ENCODE peak calls at places on chromosome 4, in ten cellular contexts. X is K562; Q is GM23248; Y is CD8-positive, alpha-beta memory T cell; F is left ventricle myocardium inferior; U is lower lobe of right lung; Z is DND-41; E is body of pancreas; A is psoas muscle; D is aorta. L is an unnamed sample. For H3K4me1 and H3K9me3, the result is how much of the 10 kb centered on the place peaks cover.

GRCh38 chr4:173171098-173171497 is 2.5 kb downstream of the GALNT7 start:
- DNase-seq in X (peak), Q (peak), Y (no peak), F (no peak), U (no peak), Z (no peak), E (no peak), A (no peak), D (no peak), L (no peak)

GRCh38 chr4:19063662-19064061 is 1042.1 kb upstream of the LCORL start:
- DNase-seq in X (no peak), Q (no peak), Y (no peak), F (no peak), U (no peak), Z (no peak), E (no peak), A (no peak), D (no peak), L (no peak)

GRCh38 chr4:73599182-73599581 is 21.1 kb downstream of the RASSF6 start:
- DNase-seq in X (peak), Q (peak), Y (no peak), F (no peak), U (no peak), Z (peak), E (peak), A (no peak), D (no peak), L (no peak)

GRCh38 chr4:41448935-41449334 is 89.0 kb upstream of the LIMCH1 start:
- DNase-seq in X (no peak), Q (peak), Y (no peak), F (peak), U (no peak), Z (no peak), E (peak), A (peak), D (peak), L (no peak)

GRCh38 chr4:60884545-60884944 is 315.6 kb upstream of the ADGRL3 start:
- DNase-seq in X (no peak), Q (no peak), Y (no peak), F (no peak), U (no peak), Z (no peak), E (no peak), A (no peak), D (no peak), L (no peak)

GRCh38 chr4:38989487-38989886 is 42.7 kb downstream of the TMEM156 start:
- DNase-seq in X (no peak), Q (peak), Y (no peak), F (no peak), U (no peak), Z (no peak), E (no peak), A (no peak), D (no peak), L (no peak)

GRCh38 chr4:52299120-52299519 is 248.0 kb downstream of the SPATA18 start:
- DNase-seq in X (no peak), Q (peak), Y (no peak), F (no peak), U (no peak), Z (no peak), E (no peak), A (peak), D (no peak), L (no peak)

GRCh38 chr4:1201851-1202525 is 29.6 kb upstream of the SPON2 start:
- DNase-seq in X (no peak), Q (peak), Y (peak), F (no peak), U (peak), Z (peak), E (peak), A (peak), D (peak), L (peak)

GRCh38 chr4:172666711-172667368 is 501.8 kb upstream of the GALNT7 start:
- DNase-seq in X (no peak), Q (peak), Y (no peak), F (no peak), U (no peak), Z (no peak), E (no peak), A (no peak), D (no peak), L (no peak)

GRCh38 chr4:16916719-16917337 is 18.4 kb upstream of the LDB2 start:
- DNase-seq in X (peak), Q (peak), Y (peak), F (peak), U (no peak), Z (peak), E (peak), A (no peak), D (no peak), L (peak)

GRCh38 chr4:168877779-168878491 is 132.1 kb downstream of the CBR4 start:
- DNase-seq in X (no peak), Q (peak), Y (peak), F (peak), U (peak), Z (peak), E (peak), A (peak), D (peak), L (no peak)

GRCh38 chr4:154559141-154559841 is 3.5 kb upstream of the FGB start:
- DNase-seq in X (peak), Q (peak), Y (no peak), F (no peak), U (no peak), Z (peak), E (no peak), A (no peak), D (no peak), L (no peak)

GRCh38 chr4:52560844-52561280 is 98.2 kb downstream of the USP46 start:
- DNase-seq in X (no peak), Q (peak), Y (no peak), F (no peak), U (no peak), Z (no peak), E (no peak), A (no peak), D (no peak), L (no peak)

GRCh38 chr4:8912089-8912455 is 40.4 kb upstream of the HMX1 start:
- DNase-seq in X (no peak), Q (no peak), Y (no peak), F (no peak), U (no peak), Z (no peak), E (no peak), A (no peak), D (peak), L (no peak)

GRCh38 chr4:56448301-56448700 is 12.2 kb downstream of the PAICS start:
- DNase-seq in X (no peak), Q (peak), Y (no peak), F (no peak), U (no peak), Z (no peak), E (no peak), A (no peak), D (no peak), L (no peak)

GRCh38 chr4:147626903-147627302 is 9.7 kb downstream of the TMEM184C start:
- DNase-seq in X (no peak), Q (no peak), Y (no peak), F (no peak), U (no peak), Z (no peak), E (no peak), A (no peak), D (no peak), L (no peak)

GRCh38 chr4:152943673-152944072 is 7.5 kb downstream of the FHDC1 start:
- DNase-seq in X (no peak), Q (peak), Y (no peak), F (no peak), U (no peak), Z (no peak), E (no peak), A (no peak), D (no peak), L (no peak)

GRCh38 chr4:153962311-153963039 is 173.6 kb upstream of the SFRP2 start:
- DNase-seq in X (no peak), Q (no peak), Y (no peak), F (no peak), U (no peak), Z (no peak), E (no peak), A (no peak), D (no peak), L (peak)

GRCh38 chr4:169410839-169411770 is 140.3 kb upstream of the SH3RF1 start:
- DNase-seq in X (no peak), Q (peak), Y (peak), F (no peak), U (no peak), Z (peak), E (no peak), A (no peak), D (no peak), L (peak)

GRCh38 chr4:80173387-80173786 is 23.9 kb upstream of the PRDM8 start:
- DNase-seq in X (no peak), Q (peak), Y (peak), F (no peak), U (no peak), Z (peak), E (no peak), A (no peak), D (no peak), L (peak)

GRCh38 chr4:155423671-155424070 is 46.9 kb upstream of the MAP9 start:
- DNase-seq in X (no peak), Q (no peak), Y (no peak), F (no peak), U (no peak), Z (no peak), E (no peak), A (no peak), D (no peak), L (no peak)

GRCh38 chr4:126718161-126718560 is 914.6 kb upstream of the INTU start:
- DNase-seq in X (peak), Q (no peak), Y (no peak), F (no peak), U (no peak), Z (no peak), E (no peak), A (no peak), D (no peak), L (no peak)

GRCh38 chr4:169115897-169116254 is 105.8 kb upstream of the CBR4 start:
- DNase-seq in X (no peak), Q (peak), Y (no peak), F (no peak), U (peak), Z (no peak), E (peak), A (no peak), D (no peak), L (no peak)

GRCh38 chr4:93897559-93897958 is 69.0 kb downstream of the ATOH1 start:
- DNase-seq in X (no peak), Q (peak), Y (no peak), F (no peak), U (no peak), Z (no peak), E (no peak), A (no peak), D (no peak), L (no peak)

GRCh38 chr4:4991541-4992099 is 27.6 kb downstream of the CYTL1 start:
- DNase-seq in X (no peak), Q (peak), Y (no peak), F (no peak), U (no peak), Z (no peak), E (no peak), A (no peak), D (no peak), L (no peak)

GRCh38 chr4:114287079-114287696 is 307.7 kb upstream of the ARSJ start:
- DNase-seq in X (no peak), Q (no peak), Y (no peak), F (no peak), U (no peak), Z (no peak), E (no peak), A (no peak), D (no peak), L (no peak)

GRCh38 chr4:168610911-168611530 is 114.2 kb downstream of the PALLD start:
- DNase-seq in X (no peak), Q (peak), Y (no peak), F (no peak), U (no peak), Z (no peak), E (no peak), A (no peak), D (no peak), L (no peak)

GRCh38 chr4:169231647-169232262 is 39.0 kb downstream of the SH3RF1 start:
- DNase-seq in X (no peak), Q (no peak), Y (no peak), F (no peak), U (no peak), Z (no peak), E (no peak), A (no peak), D (no peak), L (no peak)

GRCh38 chr4:23697001-23697528 is 192.8 kb downstream of the PPARGC1A start:
- DNase-seq in X (no peak), Q (no peak), Y (no peak), F (no peak), U (no peak), Z (no peak), E (no peak), A (no peak), D (no peak), L (no peak)

GRCh38 chr4:188691811-188692210 is 552.6 kb downstream of the TRIML1 start:
- DNase-seq in X (no peak), Q (peak), Y (no peak), F (no peak), U (no peak), Z (no peak), E (no peak), A (no peak), D (no peak), L (no peak)

GRCh38 chr4:108140328-108140727 is 28.4 kb downstream of the LEF1 start:
- DNase-seq in X (no peak), Q (no peak), Y (peak), F (no peak), U (no peak), Z (no peak), E (no peak), A (no peak), D (no peak), L (no peak)

GRCh38 chr4:168152837-168153500 is 60.6 kb downstream of the ANXA10 start:
- DNase-seq in X (no peak), Q (no peak), Y (no peak), F (no peak), U (no peak), Z (no peak), E (no peak), A (no peak), D (no peak), L (no peak)

GRCh38 chr4:76532810-76533209 is 97.8 kb downstream of the SHROOM3 start:
- DNase-seq in X (no peak), Q (no peak), Y (no peak), F (no peak), U (no peak), Z (no peak), E (no peak), A (no peak), D (no peak), L (no peak)

GRCh38 chr4:87262886-87263285 is 42.5 kb upstream of the KLHL8 start:
- DNase-seq in X (no peak), Q (no peak), Y (no peak), F (no peak), U (no peak), Z (no peak), E (no peak), A (no peak), D (no peak), L (no peak)

GRCh38 chr4:139851133-139851532 is 185.5 kb downstream of the MGST2 start:
- DNase-seq in X (no peak), Q (no peak), Y (no peak), F (no peak), U (no peak), Z (no peak), E (no peak), A (no peak), D (no peak), L (no peak)
- H3K4me1 ChIP-seq in X (under half), Q (under half), Y (under half), F (under half), U (under half), Z (under half), E (under half), A (under half), D (under half), L (under half)

GRCh38 chr4:110617095-110617494 is 5.8 kb downstream of the PITX2 start:
- DNase-seq in X (no peak), Q (no peak), Y (no peak), F (no peak), U (no peak), Z (no peak), E (no peak), A (no peak), D (no peak), L (no peak)

GRCh38 chr4:110616162-110617062 is 6.5 kb downstream of the PITX2 start:
- DNase-seq in X (no peak), Q (no peak), Y (no peak), F (no peak), U (no peak), Z (no peak), E (no peak), A (no peak), D (no peak), L (no peak)

GRCh38 chr4:110619401-110620247 is 3.3 kb downstream of the PITX2 start:
- DNase-seq in X (no peak), Q (no peak), Y (no peak), F (no peak), U (no peak), Z (no peak), E (no peak), A (no peak), D (no peak), L (no peak)

GRCh38 chr4:110619001-110619350 is 3.9 kb downstream of the PITX2 start:
- DNase-seq in X (no peak), Q (no peak), Y (no peak), F (no peak), U (no peak), Z (no peak), E (no peak), A (no peak), D (no peak), L (no peak)

GRCh38 chr4:110618091-110619000 is 4.5 kb downstream of the PITX2 start:
- DNase-seq in X (no peak), Q (no peak), Y (no peak), F (no peak), U (no peak), Z (no peak), E (no peak), A (peak), D (no peak), L (no peak)
- H3K9me3 ChIP-seq in X (under half), Q (under half), Y (under half), F (under half), U (under half), Z (under half), E (under half), A (under half), D (under half), L (under half)

GRCh38 chr4:26290276-26290675 is 30.5 kb upstream of the RBPJ start:
- DNase-seq in X (no peak), Q (no peak), Y (no peak), F (no peak), U (no peak), Z (no peak), E (no peak), A (no peak), D (no peak), L (no peak)
- H3K4me1 ChIP-seq in X (under half), Q (under half), Y (under half), F (under half), U (under half), Z (under half), E (under half), A (under half), D (under half), L (under half)

GRCh38 chr4:57676394-57676793 is 566.2 kb upstream of the IGFBP7 start:
- DNase-seq in X (no peak), Q (no peak), Y (no peak), F (no peak), U (no peak), Z (no peak), E (no peak), A (no peak), D (no peak), L (no peak)
- H3K9me3 ChIP-seq in X (under half), Q (under half), Y (under half), F (under half), U (under half), Z (under half), E (under half), A (under half), D (under half), L (under half)

GRCh38 chr4:109589605-109590004 is 29.6 kb downstream of the MCUB start:
- DNase-seq in X (no peak), Q (no peak), Y (no peak), F (no peak), U (no peak), Z (no peak), E (no peak), A (no peak), D (no peak), L (no peak)

GRCh38 chr4:109592367-109592766 is 32.3 kb downstream of the MCUB start:
- DNase-seq in X (no peak), Q (no peak), Y (no peak), F (no peak), U (no peak), Z (no peak), E (no peak), A (no peak), D (no peak), L (no peak)

GRCh38 chr4:109590841-109591357 is 30.9 kb downstream of the MCUB start:
- DNase-seq in X (no peak), Q (no peak), Y (no peak), F (no peak), U (no peak), Z (peak), E (no peak), A (no peak), D (no peak), L (no peak)

GRCh38 chr4:109588176-109588575 is 28.1 kb downstream of the MCUB start:
- DNase-seq in X (no peak), Q (peak), Y (no peak), F (no peak), U (no peak), Z (no peak), E (no peak), A (no peak), D (no peak), L (no peak)

DNA sequence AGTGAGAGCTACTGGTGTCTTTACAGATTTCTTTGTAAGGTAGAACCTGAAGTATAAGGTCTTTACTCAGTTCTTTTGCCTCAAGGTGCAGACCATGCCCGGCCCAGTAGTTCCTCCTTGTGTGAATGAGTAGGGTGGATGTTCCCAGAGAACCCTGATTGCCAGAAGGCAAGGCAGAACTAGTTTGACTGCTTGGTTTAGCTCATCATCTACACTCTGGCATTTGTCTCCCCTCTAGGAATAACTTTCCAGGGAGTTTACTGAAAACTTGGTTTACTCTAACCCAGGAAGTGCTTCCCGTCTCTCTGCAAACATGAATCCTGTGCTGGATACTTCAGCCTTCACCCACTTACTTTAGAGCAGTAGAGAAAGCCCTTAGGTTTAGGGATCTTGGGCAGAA is 29.1 kb downstream of the MCUB start:
- DNase-seq in X (no peak), Q (no peak), Y (no peak), F (no peak), U (no peak), Z (no peak), E (no peak), A (no peak), D (no peak), L (no peak)
- H3K4me1 ChIP-seq in X (under half), Q (under half), Y (under half), F (under half), U (under half), Z (under half), E (under half), A (under half), D (under half), L (under half)